ENCODE peak calls at places on chromosomes 7 and 10, in six cellular contexts. L, V, T, J, Y and K are unnamed samples.

GRCh38 chr10:7652121-7652520 is 14.6 kb downstream of the ITIH5 start:
- DNase-seq in Y (no peak), T (no peak), J (no peak), V (no peak), L (no peak), K (no peak)

GRCh38 chr7:7201583-7202374 is 19.4 kb downstream of the C1GALT1 start:
- DNase-seq in V (no peak), T (no peak), J (no peak), L (no peak), Y (no peak), K (peak; percentile 48)

GRCh38 chr7:11185179-11185578 is 211.5 kb downstream of the PHF14 start:
- DNase-seq in T (no peak), V (no peak), L (peak; percentile 56), J (no peak), Y (no peak), K (no peak)

GRCh38 chr10:80491251-80492102 is 37.4 kb downstream of the TSPAN14 start:
- DNase-seq in Y (no peak), J (no peak), L (no peak), T (peak; percentile 84), V (no peak), K (no peak)

GRCh38 chr7:2805213-2806003 is 38.7 kb downstream of the GNA12 start:
- DNase-seq in T (peak; percentile 61), V (no peak), Y (no peak), J (peak; percentile 68), L (no peak), K (no peak)

GRCh38 chr7:97971120-97971989 is 18.6 kb downstream of the OCM2 start:
- DNase-seq in J (peak; percentile 31), Y (peak; percentile 18), T (peak; percentile 40), V (peak; percentile 55), L (peak; percentile 13), K (peak; percentile 19)

GRCh38 chr10:18988338-18988737 is 60.3 kb upstream of the MALRD1 start:
- DNase-seq in V (no peak), T (no peak), J (no peak), Y (no peak), L (no peak), K (no peak)

GRCh38 chr7:147971606-147972005 is 619.0 kb upstream of the C7orf33 start:
- DNase-seq in Y (no peak), V (no peak), T (no peak), J (no peak), L (no peak), K (no peak)

GRCh38 chr10:128000660-128001059 is 93.8 kb downstream of the PTPRE start:
- DNase-seq in L (no peak), V (no peak), J (no peak), T (no peak), Y (no peak), K (no peak)

GRCh38 chr7:104973909-104974415 is 40.0 kb upstream of the KMT2E start:
- DNase-seq in Y (no peak), J (no peak), T (no peak), L (peak; percentile 92), V (no peak), K (no peak)

GRCh38 chr7:117401293-117402002 is 25.8 kb downstream of the ASZ1 start:
- DNase-seq in T (peak; percentile 5), V (no peak), J (peak; percentile 19), L (peak; percentile 18), Y (peak; percentile 27), K (no peak)

GRCh38 chr7:91883676-91884362 is 3.3 kb upstream of the MTERF1 start:
- DNase-seq in V (no peak), T (no peak), J (peak; percentile 18), Y (no peak), L (no peak), K (no peak)

GRCh38 chr7:30135551-30136271 is 925 bp downstream of the MTURN start:
- DNase-seq in J (peak; percentile 59), L (peak; percentile 62), Y (peak; percentile 65), T (peak; percentile 30), V (peak; percentile 88), K (no peak)

GRCh38 chr7:77887567-77887966 is 89.0 kb downstream of the PHTF2 start:
- DNase-seq in L (peak; percentile 87), Y (no peak), V (no peak), T (no peak), J (no peak), K (no peak)

GRCh38 chr7:33973235-33974015 is 68.1 kb downstream of the BMPER start:
- DNase-seq in L (peak; percentile 50), Y (no peak), V (no peak), T (no peak), J (no peak), K (no peak)

GRCh38 chr10:115092555-115093285 is 445 bp upstream of the ATRNL1 start:
- DNase-seq in Y (no peak), J (no peak), T (no peak), L (peak; percentile 27), V (peak; percentile 92), K (no peak)

GRCh38 chr10:91298224-91298862 is 77.9 kb downstream of the PCGF5 start:
- DNase-seq in J (peak; percentile 66), L (peak; percentile 81), T (peak; percentile 51), V (peak; percentile 82), Y (peak; percentile 68), K (no peak)

GRCh38 chr7:50068026-50068425 is 25.0 kb downstream of the ZPBP start:
- DNase-seq in V (no peak), L (no peak), T (peak; percentile 12), J (no peak), Y (peak; percentile 13), K (no peak)

GRCh38 chr10:69624245-69624786 is 5.7 kb upstream of the FAM241B start:
- DNase-seq in L (no peak), J (no peak), T (no peak), V (no peak), Y (no peak), K (no peak)

GRCh38 chr10:129772472-129773358 is 191.4 kb downstream of the EBF3 start:
- DNase-seq in Y (no peak), V (no peak), J (no peak), L (no peak), T (no peak), K (no peak)

GRCh38 chr7:96427143-96427542 is 105.2 kb upstream of the SLC25A13 start:
- DNase-seq in T (no peak), J (no peak), L (no peak), Y (no peak), V (no peak), K (no peak)

GRCh38 chr7:130433336-130433735 is 7.5 kb downstream of the CEP41 start:
- DNase-seq in L (no peak), Y (no peak), T (no peak), V (no peak), J (no peak), K (no peak)

GRCh38 chr10:30671011-30671616 is 41.6 kb upstream of the LYZL2 start:
- DNase-seq in T (peak; percentile 67), V (peak; percentile 55), J (peak; percentile 20), L (peak; percentile 81), Y (peak; percentile 33), K (no peak)

GRCh38 chr7:55099086-55099831 is 80.4 kb downstream of the EGFR start:
- DNase-seq in J (no peak), Y (no peak), L (peak; percentile 44), V (no peak), T (no peak), K (no peak)

GRCh38 chr10:86613096-86613495 is 41.3 kb upstream of the OPN4 start:
- DNase-seq in L (no peak), V (no peak), Y (no peak), J (no peak), T (no peak), K (no peak)

GRCh38 chr10:70660722-70661121 is 11.6 kb upstream of the ADAMTS14 start:
- DNase-seq in J (peak; percentile 54), V (no peak), L (no peak), T (no peak), Y (no peak), K (no peak)

GRCh38 chr10:10293431-10293830 is 724.2 kb upstream of the CELF2 start:
- DNase-seq in Y (no peak), T (no peak), L (no peak), V (no peak), J (no peak), K (no peak)

GRCh38 chr10:123136806-123137642 is 1.3 kb downstream of the HMX3 start:
- DNase-seq in L (no peak), V (no peak), Y (no peak), J (peak; percentile 41), T (no peak), K (no peak)

GRCh38 chr7:24199978-24200377 is 84.0 kb upstream of the NPY start:
- DNase-seq in J (no peak), T (no peak), Y (no peak), L (no peak), V (peak; percentile 56), K (no peak)

GRCh38 chr7:22983257-22983855 is 30.6 kb downstream of the HYCC1 start:
- DNase-seq in T (no peak), V (no peak), Y (no peak), J (no peak), L (peak; percentile 25), K (no peak)

DNA sequence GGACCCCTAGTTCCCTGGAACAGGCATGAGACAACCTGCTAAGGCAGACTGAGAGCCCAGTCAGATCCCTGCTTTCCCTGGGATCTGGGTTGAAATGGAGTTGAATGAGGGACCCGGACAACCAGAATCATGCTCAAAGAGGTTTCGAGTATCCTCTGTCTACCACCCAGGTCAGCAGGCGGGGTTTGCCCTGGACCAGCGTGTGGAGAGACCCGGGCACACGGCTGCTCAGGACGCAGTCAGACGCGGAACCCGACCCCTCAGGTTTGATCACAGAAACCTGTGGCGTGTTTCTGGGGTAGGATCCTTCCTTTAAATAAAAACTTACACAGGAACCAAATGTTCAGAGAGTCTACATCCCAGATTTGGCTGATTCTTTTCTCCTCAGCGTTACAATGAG is 330.6 kb downstream of the PTPRN2 start:
- DNase-seq in L (no peak), J (no peak), T (no peak), Y (no peak), V (no peak), K (no peak)
- TF ChIP-seq SMC3 in L (no peak), J (no peak), T (no peak), Y (no peak), V (no peak), K (no peak)

GRCh38 chr10:126013489-126014281 is 117.3 kb downstream of the FANK1 start:
- DNase-seq in T (no peak), J (peak; percentile 19), L (peak; percentile 96), V (no peak), Y (peak; percentile 51), K (no peak)
- TF ChIP-seq SMC3 in T (no peak), J (no peak), L (no peak), V (no peak), Y (peak; percentile 19), K (peak; percentile 13)

GRCh38 chr10:4825868-4826787 is at the start of gene AKR1E2:
- DNase-seq in V (peak; percentile 95), Y (peak; percentile 98), J (peak; percentile 91), T (no peak), L (peak; percentile 79), K (no peak)
- TF ChIP-seq SMC3 in V (no peak), Y (no peak), J (no peak), T (no peak), L (no peak), K (no peak)

DNA sequence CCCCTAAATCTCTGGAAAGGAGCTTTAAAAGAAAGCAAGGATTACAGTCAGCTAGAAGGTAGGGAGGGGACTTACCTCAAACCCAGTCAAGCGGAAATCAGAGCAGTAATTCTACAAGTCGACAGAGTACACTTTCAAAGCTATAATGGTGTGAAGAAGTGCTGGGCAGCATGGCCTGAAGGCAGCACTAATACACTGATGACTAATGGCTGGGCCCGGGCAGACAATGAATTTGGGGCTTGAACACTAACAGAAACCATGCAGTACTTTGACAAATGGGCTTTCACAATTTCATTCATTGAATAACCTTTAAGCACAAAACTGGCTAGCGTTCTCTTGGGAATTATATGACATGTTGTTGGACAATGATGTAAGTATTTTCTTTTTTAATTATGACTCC is 4.7 kb downstream of the GLI3 start:
- DNase-seq in Y (no peak), T (no peak), J (no peak), V (no peak), L (peak; percentile 31), K (no peak)
- TF ChIP-seq SMC3 in Y (no peak), T (no peak), J (no peak), V (no peak), L (no peak), K (no peak)